ENCODE peak calls at places on chromosomes 3 and 15, in eight cellular contexts. Y is kidney glomerular epithelial cell; B is GM12864; C is fibroblast of the aortic adventitia; F is GDM1; D is effector CD4-positive, alpha-beta T cell; A is upper lobe of right lung; W is SW480. I is an unnamed sample.
A peak's percentile ranks its signal among the peaks of the same experiment; 100 is the strongest.

GRCh38 chr15:52228928-52229327 is 37.7 kb upstream of the GNB5 start:
- DNase-seq in Y (peak; percentile 58), B (peak; percentile 56), C (no peak), F (no peak), D (no peak), A (no peak), W (peak; percentile 59), I (no peak)

GRCh38 chr3:82002993-82003642 is 241.7 kb upstream of the GBE1 start:
- DNase-seq in Y (no peak), B (no peak), C (no peak), F (no peak), D (no peak), A (no peak), W (no peak), I (no peak)

GRCh38 chr15:90459368-90459767 is 70.4 kb upstream of the CRTC3 start:
- DNase-seq in Y (no peak), B (no peak), C (no peak), F (no peak), D (no peak), A (no peak), W (no peak), I (no peak)

GRCh38 chr3:153158961-153159735 is 2.9 kb upstream of the RAP2B start:
- DNase-seq in Y (no peak), B (no peak), C (peak; percentile 35), F (no peak), D (no peak), A (no peak), W (peak; percentile 81), I (no peak)

GRCh38 chr3:32596926-32597369 is 26.3 kb upstream of the DYNC1LI1 start:
- DNase-seq in Y (peak; percentile 82), B (no peak), C (peak; percentile 88), F (no peak), D (no peak), A (no peak), W (no peak), I (no peak)

GRCh38 chr15:59330649-59331048 is 42.0 kb downstream of the MYO1E start:
- DNase-seq in Y (no peak), B (no peak), C (no peak), F (no peak), D (no peak), A (no peak), W (no peak), I (no peak)

GRCh38 chr3:151835751-151836550 is 22.0 kb downstream of the AADAC start:
- DNase-seq in Y (peak; percentile 57), B (no peak), C (peak; percentile 64), F (no peak), D (no peak), A (no peak), W (no peak), I (no peak)

GRCh38 chr3:4997946-4998345 is 18.7 kb downstream of the BHLHE40 start:
- DNase-seq in Y (no peak), B (no peak), C (no peak), F (no peak), D (no peak), A (no peak), W (no peak), I (no peak)

GRCh38 chr3:20280257-20280656 is 94.3 kb upstream of the SGO1 start:
- DNase-seq in Y (no peak), B (no peak), C (no peak), F (no peak), D (no peak), A (no peak), W (no peak), I (no peak)

GRCh38 chr15:94602771-94603474 is 371.6 kb downstream of the MCTP2 start:
- DNase-seq in Y (no peak), B (no peak), C (no peak), F (no peak), D (no peak), A (no peak), W (no peak), I (no peak)

GRCh38 chr3:197027896-197028710 is 1.5 kb downstream of the MELTF start:
- DNase-seq in Y (no peak), B (no peak), C (no peak), F (no peak), D (no peak), A (no peak), W (no peak), I (no peak)

GRCh38 chr3:24598691-24599090 is 104.0 kb upstream of the THRB start:
- DNase-seq in Y (peak; percentile 60), B (no peak), C (no peak), F (no peak), D (no peak), A (no peak), W (peak; percentile 66), I (no peak)

GRCh38 chr15:51350723-51351122 is 9.3 kb downstream of the GLDN start:
- DNase-seq in Y (no peak), B (no peak), C (no peak), F (no peak), D (no peak), A (no peak), W (no peak), I (no peak)

GRCh38 chr3:8822141-8822540 is 52.7 kb upstream of the OXTR start:
- DNase-seq in Y (no peak), B (no peak), C (peak; percentile 68), F (no peak), D (no peak), A (no peak), W (no peak), I (no peak)

GRCh38 chr3:34571714-34572113 is 773.3 kb downstream of the PDCD6IP start:
- DNase-seq in Y (no peak), B (no peak), C (no peak), F (no peak), D (no peak), A (no peak), W (no peak), I (no peak)

GRCh38 chr3:86948840-86949239 is 42.1 kb downstream of the VGLL3 start:
- DNase-seq in Y (peak; percentile 48), B (no peak), C (peak; percentile 81), F (no peak), D (no peak), A (no peak), W (no peak), I (no peak)

GRCh38 chr3:159149633-159150032 is 347.8 kb downstream of the MFSD1 start:
- DNase-seq in Y (no peak), B (no peak), C (no peak), F (no peak), D (no peak), A (no peak), W (no peak), I (no peak)

GRCh38 chr3:154886437-154886836 is 193.7 kb upstream of the MME start:
- DNase-seq in Y (no peak), B (no peak), C (peak; percentile 98), F (no peak), D (no peak), A (no peak), W (no peak), I (no peak)

GRCh38 chr15:88621789-88622604 is 857 bp downstream of the AEN start:
- DNase-seq in Y (no peak), B (no peak), C (peak; percentile 66), F (no peak), D (peak; percentile 47), A (no peak), W (peak; percentile 76), I (no peak)

GRCh38 chr15:62119224-62119925 is 45.7 kb downstream of the C2CD4B start:
- DNase-seq in Y (peak; percentile 86), B (no peak), C (peak; percentile 95), F (no peak), D (no peak), A (no peak), W (peak; percentile 61), I (no peak)

GRCh38 chr15:40040293-40040635 is 1.3 kb upstream of the SRP14 start:
- DNase-seq in Y (no peak), B (no peak), C (no peak), F (no peak), D (no peak), A (no peak), W (no peak), I (no peak)

GRCh38 chr3:109685084-109686079 is 348.0 kb upstream of the DPPA4 start:
- DNase-seq in Y (peak; percentile 96), B (no peak), C (peak; percentile 99), F (no peak), D (no peak), A (peak; percentile 65), W (peak; percentile 25), I (no peak)

GRCh38 chr15:74220475-74221248 is 15.5 kb upstream of the CCDC33 start:
- DNase-seq in Y (no peak), B (no peak), C (no peak), F (no peak), D (no peak), A (no peak), W (no peak), I (no peak)

GRCh38 chr15:82103500-82103899 is 57.7 kb upstream of the MEX3B start:
- DNase-seq in Y (no peak), B (no peak), C (no peak), F (no peak), D (no peak), A (no peak), W (no peak), I (no peak)

GRCh38 chr3:24523988-24524727 is 29.5 kb upstream of the THRB start:
- DNase-seq in Y (no peak), B (no peak), C (no peak), F (no peak), D (no peak), A (no peak), W (peak; percentile 15), I (no peak)

GRCh38 chr3:115648559-115648958 is 25.2 kb downstream of the GAP43 start:
- DNase-seq in Y (peak; percentile 27), B (no peak), C (no peak), F (no peak), D (no peak), A (no peak), W (no peak), I (no peak)

GRCh38 chr15:38726187-38726586 is 161.6 kb upstream of the RASGRP1 start:
- DNase-seq in Y (no peak), B (no peak), C (no peak), F (no peak), D (no peak), A (no peak), W (no peak), I (no peak)

GRCh38 chr3:110246796-110247369 is 824.7 kb upstream of the NECTIN3 start:
- DNase-seq in Y (no peak), B (no peak), C (no peak), F (no peak), D (no peak), A (no peak), W (no peak), I (no peak)

GRCh38 chr3:54714035-54714434 is 213.8 kb downstream of the LRTM1 start:
- DNase-seq in Y (no peak), B (no peak), C (no peak), F (no peak), D (no peak), A (no peak), W (no peak), I (no peak)

GRCh38 chr3:24830230-24831152 is 335.8 kb upstream of the THRB start:
- DNase-seq in Y (no peak), B (no peak), C (no peak), F (no peak), D (no peak), A (peak; percentile 62), W (no peak), I (no peak)

GRCh38 chr3:136750922-136751258 is 1.3 kb downstream of the STAG1 start:
- DNase-seq in Y (no peak), B (no peak), C (peak; percentile 85), F (no peak), D (no peak), A (no peak), W (no peak), I (no peak)

GRCh38 chr3:56885879-56886647 is 84.3 kb upstream of the ARHGEF3 start:
- DNase-seq in Y (no peak), B (no peak), C (no peak), F (no peak), D (no peak), A (no peak), W (no peak), I (no peak)

GRCh38 chr3:152834354-152835310 is at the start of gene P2RY1:
- DNase-seq in Y (peak; percentile 30), B (peak; percentile 65), C (peak; percentile 35), F (peak; percentile 84), D (no peak), A (peak; percentile 90), W (peak; percentile 79), I (peak; percentile 57)